ENCODE peak calls at places on chromosome 7, in six cellular contexts. One of them, this sample, is unnamed.

GRCh38 chr7:106462914-106463482 is 178.2 kb upstream of the NAMPT start:
- DNase-seq in transverse colon: no peak
- DNase-seq in A549: no peak
- DNase-seq in vagina: no peak
- DNase-seq in breast epithelium: no peak
- DNase-seq in erythroblast: no peak
- DNase-seq in this sample: no peak

GRCh38 chr7:20440472-20441105 is 109.9 kb downstream of the ITGB8 start:
- DNase-seq in A549: peak
- DNase-seq in transverse colon: peak
- DNase-seq in erythroblast: peak
- DNase-seq in vagina: no peak
- DNase-seq in breast epithelium: no peak
- DNase-seq in this sample: no peak

GRCh38 chr7:21028186-21028989 is 241.7 kb upstream of the SP8 start:
- DNase-seq in A549: no peak
- DNase-seq in breast epithelium: no peak
- DNase-seq in vagina: no peak
- DNase-seq in transverse colon: peak
- DNase-seq in erythroblast: no peak
- DNase-seq in this sample: no peak

GRCh38 chr7:49883933-49884332 is 110.5 kb downstream of the VWC2 start:
- DNase-seq in breast epithelium: no peak
- DNase-seq in transverse colon: no peak
- DNase-seq in A549: no peak
- DNase-seq in vagina: no peak
- DNase-seq in erythroblast: no peak
- DNase-seq in this sample: no peak

GRCh38 chr7:29884399-29885272 is 78.3 kb downstream of the WIPF3 start:
- DNase-seq in breast epithelium: peak
- DNase-seq in erythroblast: no peak
- DNase-seq in transverse colon: peak
- DNase-seq in vagina: no peak
- DNase-seq in A549: no peak
- DNase-seq in this sample: no peak

GRCh38 chr7:80244206-80244956 is 109.8 kb downstream of the GNAI1 start:
- DNase-seq in transverse colon: no peak
- DNase-seq in A549: no peak
- DNase-seq in vagina: no peak
- DNase-seq in erythroblast: no peak
- DNase-seq in breast epithelium: no peak
- DNase-seq in this sample: no peak

GRCh38 chr7:69597278-69598076 is 798 bp upstream of the AUTS2 start:
- DNase-seq in erythroblast: peak
- DNase-seq in transverse colon: no peak
- DNase-seq in vagina: no peak
- DNase-seq in A549: peak
- DNase-seq in breast epithelium: peak
- DNase-seq in this sample: peak

GRCh38 chr7:55438085-55438764 is 73.1 kb downstream of the LANCL2 start:
- DNase-seq in erythroblast: no peak
- DNase-seq in breast epithelium: no peak
- DNase-seq in vagina: no peak
- DNase-seq in transverse colon: no peak
- DNase-seq in A549: no peak
- DNase-seq in this sample: no peak

GRCh38 chr7:123961731-123962130 is 36.7 kb downstream of the SPAM1 start:
- DNase-seq in breast epithelium: no peak
- DNase-seq in transverse colon: no peak
- DNase-seq in erythroblast: no peak
- DNase-seq in A549: no peak
- DNase-seq in vagina: no peak
- DNase-seq in this sample: no peak

GRCh38 chr7:128031901-128032604 is 816 bp upstream of the LRRC4 start:
- DNase-seq in A549: no peak
- DNase-seq in vagina: no peak
- DNase-seq in breast epithelium: no peak
- DNase-seq in transverse colon: peak
- DNase-seq in erythroblast: peak
- DNase-seq in this sample: no peak

GRCh38 chr7:106031271-106032029 is 68.4 kb downstream of the CDHR3 start:
- DNase-seq in transverse colon: no peak
- DNase-seq in erythroblast: no peak
- DNase-seq in breast epithelium: no peak
- DNase-seq in A549: no peak
- DNase-seq in vagina: no peak
- DNase-seq in this sample: no peak

DNA sequence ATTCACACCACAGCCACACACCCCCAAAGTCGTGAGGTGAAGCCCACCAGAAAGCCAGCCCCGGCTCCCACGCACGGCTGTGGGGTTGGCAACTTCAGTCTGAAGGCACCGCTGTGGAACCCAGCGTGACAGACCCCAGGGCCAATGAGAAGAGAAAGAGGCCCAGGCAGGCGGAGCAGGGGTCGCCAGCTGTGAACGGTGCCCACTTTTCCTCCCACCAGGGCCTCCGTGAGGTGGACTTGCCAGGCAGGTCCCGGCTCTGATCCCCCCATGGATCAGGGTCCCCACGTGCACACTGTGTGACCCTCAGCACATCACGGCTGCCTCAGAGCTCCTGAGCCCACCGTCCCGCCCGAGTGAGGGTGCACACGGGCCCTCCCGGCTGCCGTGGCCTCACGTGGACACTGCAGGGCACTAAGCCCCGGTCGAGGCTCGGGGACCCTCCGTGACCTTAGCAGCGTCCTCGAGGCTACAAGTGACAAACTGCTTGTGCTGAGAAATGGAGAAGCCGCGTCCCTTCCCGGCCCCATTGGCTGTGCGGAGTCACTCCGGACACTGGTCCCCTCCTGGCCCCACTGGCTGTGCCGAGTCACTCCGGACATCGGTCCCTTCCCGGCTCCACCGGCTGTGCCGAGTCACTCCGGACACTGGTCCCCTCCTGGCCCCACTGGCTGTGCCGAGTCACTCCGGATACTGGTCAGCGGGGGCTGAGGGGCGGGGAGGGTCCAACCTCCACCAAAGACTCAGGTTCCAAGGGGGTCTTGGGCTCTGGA is 72.4 kb upstream of the PDGFA start:
- DNase-seq in transverse colon: no peak
- DNase-seq in erythroblast: no peak
- DNase-seq in vagina: no peak
- DNase-seq in breast epithelium: no peak
- DNase-seq in A549: no peak
- DNase-seq in this sample: no peak
- TF ChIP-seq POLR2A in transverse colon: no peak
- TF ChIP-seq POLR2A in erythroblast: no peak
- TF ChIP-seq POLR2A in vagina: no peak
- TF ChIP-seq POLR2A in breast epithelium: no peak
- TF ChIP-seq POLR2A in A549: no peak
- TF ChIP-seq POLR2A in this sample: no peak

GRCh38 chr7:101164071-101164840 is 1.1 kb downstream of the VGF start:
- DNase-seq in transverse colon: no peak
- DNase-seq in vagina: no peak
- DNase-seq in A549: no peak
- DNase-seq in breast epithelium: no peak
- DNase-seq in erythroblast: peak
- DNase-seq in this sample: no peak

GRCh38 chr7:101161692-101162461 is 3.5 kb downstream of the VGF start:
- DNase-seq in breast epithelium: no peak
- DNase-seq in transverse colon: no peak
- DNase-seq in vagina: no peak
- DNase-seq in erythroblast: no peak
- DNase-seq in A549: no peak
- DNase-seq in this sample: no peak

GRCh38 chr7:101160917-101161316 is 4.5 kb downstream of the VGF start:
- DNase-seq in A549: no peak
- DNase-seq in breast epithelium: no peak
- DNase-seq in transverse colon: no peak
- DNase-seq in vagina: no peak
- DNase-seq in erythroblast: no peak
- DNase-seq in this sample: no peak

GRCh38 chr7:101163281-101164070 is 1.9 kb downstream of the VGF start:
- DNase-seq in erythroblast: peak
- DNase-seq in A549: no peak
- DNase-seq in transverse colon: no peak
- DNase-seq in breast epithelium: no peak
- DNase-seq in vagina: no peak
- DNase-seq in this sample: no peak

GRCh38 chr7:101162551-101163280 is 2.7 kb downstream of the VGF start:
- DNase-seq in A549: no peak
- DNase-seq in transverse colon: peak
- DNase-seq in vagina: no peak
- DNase-seq in erythroblast: peak
- DNase-seq in breast epithelium: no peak
- DNase-seq in this sample: peak
- TF ChIP-seq POLR2A in A549: no peak
- TF ChIP-seq POLR2A in transverse colon: no peak
- TF ChIP-seq POLR2A in vagina: no peak
- TF ChIP-seq POLR2A in erythroblast: no peak
- TF ChIP-seq POLR2A in breast epithelium: no peak
- TF ChIP-seq POLR2A in this sample: peak

GRCh38 chr7:28509256-28510021 is 97.1 kb downstream of the CREB5 start:
- DNase-seq in erythroblast: no peak
- DNase-seq in A549: no peak
- DNase-seq in breast epithelium: peak
- DNase-seq in transverse colon: no peak
- DNase-seq in vagina: no peak
- DNase-seq in this sample: no peak
- TF ChIP-seq POLR2A in erythroblast: no peak
- TF ChIP-seq POLR2A in A549: no peak
- TF ChIP-seq POLR2A in breast epithelium: no peak
- TF ChIP-seq POLR2A in transverse colon: no peak
- TF ChIP-seq POLR2A in vagina: no peak
- TF ChIP-seq POLR2A in this sample: no peak

GRCh38 chr7:38858281-38858884 is 50.6 kb downstream of the VPS41 start:
- DNase-seq in A549: no peak
- DNase-seq in erythroblast: no peak
- DNase-seq in breast epithelium: no peak
- DNase-seq in vagina: no peak
- DNase-seq in transverse colon: no peak
- DNase-seq in this sample: no peak

GRCh38 chr7:38862666-38863065 is 46.3 kb downstream of the VPS41 start:
- DNase-seq in vagina: no peak
- DNase-seq in transverse colon: no peak
- DNase-seq in breast epithelium: no peak
- DNase-seq in erythroblast: no peak
- DNase-seq in A549: no peak
- DNase-seq in this sample: no peak

DNA sequence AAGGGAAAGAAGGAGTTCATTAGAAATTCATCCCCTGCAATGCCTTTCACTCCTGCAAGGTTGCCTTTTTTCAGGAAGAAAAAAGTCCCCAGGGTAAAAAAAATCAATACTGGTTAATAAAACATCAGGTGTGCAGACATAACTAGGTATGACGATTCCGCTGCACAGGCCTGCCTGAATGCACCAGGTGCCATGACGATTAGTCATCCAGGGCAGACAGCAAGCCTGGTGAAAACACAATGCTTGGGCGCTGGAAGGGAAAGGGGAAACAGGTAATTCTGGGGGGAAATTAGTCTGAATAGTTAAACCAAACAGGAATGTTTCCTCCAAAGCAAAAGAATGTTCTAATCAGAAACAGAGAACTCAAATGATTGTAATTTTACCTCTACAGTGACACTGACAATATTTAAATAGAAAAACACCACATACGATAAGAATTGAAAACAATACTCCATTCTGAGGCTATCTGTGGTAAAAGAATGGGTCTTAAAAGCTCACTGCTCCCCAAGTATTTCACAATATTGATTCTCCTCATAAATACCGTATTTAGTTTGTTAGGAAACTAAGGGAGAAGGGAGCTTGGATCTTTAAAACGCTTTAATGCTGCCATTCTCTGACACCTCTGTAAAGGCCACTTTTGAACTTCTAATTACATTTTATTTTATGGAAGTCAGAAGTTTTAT is 45.2 kb downstream of the VPS41 start:
- DNase-seq in breast epithelium: no peak
- DNase-seq in erythroblast: no peak
- DNase-seq in A549: no peak
- DNase-seq in transverse colon: no peak
- DNase-seq in vagina: no peak
- DNase-seq in this sample: no peak
- TF ChIP-seq POLR2A in breast epithelium: no peak
- TF ChIP-seq POLR2A in erythroblast: no peak
- TF ChIP-seq POLR2A in A549: no peak
- TF ChIP-seq POLR2A in transverse colon: no peak
- TF ChIP-seq POLR2A in vagina: no peak
- TF ChIP-seq POLR2A in this sample: no peak

DNA sequence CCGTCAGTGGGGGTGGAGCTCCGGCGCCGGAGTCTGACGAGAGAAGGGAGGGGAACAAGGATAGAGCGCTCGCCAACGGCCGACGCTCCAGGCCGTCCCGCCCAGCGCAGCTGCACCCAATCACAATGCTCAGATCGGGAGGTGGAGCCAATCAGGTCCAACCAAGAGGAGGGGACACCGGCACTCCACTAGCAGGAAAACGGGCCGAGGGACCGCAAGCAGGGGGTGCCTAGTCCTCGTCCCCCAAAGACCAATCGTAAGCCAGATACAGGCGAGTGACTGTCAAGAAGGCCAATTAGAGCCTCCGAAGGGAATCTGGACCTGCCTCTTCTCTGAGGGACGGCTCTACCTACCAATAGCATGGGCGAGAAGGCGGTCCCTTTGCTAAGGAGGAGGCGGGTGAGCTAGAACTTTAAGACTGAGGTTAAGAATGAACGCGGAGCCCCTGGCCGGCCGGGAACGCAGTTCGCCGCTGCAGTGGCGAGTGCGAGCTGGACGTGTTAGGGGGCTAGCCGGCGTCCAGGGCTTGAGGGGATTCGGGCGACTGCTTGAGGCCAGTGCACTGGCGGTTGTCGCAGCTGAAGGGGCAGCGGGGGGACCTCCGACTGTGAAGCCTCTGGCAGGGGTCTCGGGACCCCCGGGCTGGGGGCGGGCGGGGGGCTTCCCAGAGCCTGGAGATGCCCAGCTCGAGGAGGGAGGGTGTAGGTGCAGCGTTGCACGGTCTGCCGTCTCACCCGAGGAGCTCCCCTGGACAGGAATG is at the start of gene FBXO24:
- DNase-seq in vagina: peak
- DNase-seq in A549: peak
- DNase-seq in erythroblast: peak
- DNase-seq in breast epithelium: peak
- DNase-seq in transverse colon: peak
- DNase-seq in this sample: peak
- TF ChIP-seq POLR2A in vagina: peak
- TF ChIP-seq POLR2A in A549: peak
- TF ChIP-seq POLR2A in erythroblast: peak
- TF ChIP-seq POLR2A in breast epithelium: no peak
- TF ChIP-seq POLR2A in transverse colon: no peak
- TF ChIP-seq POLR2A in this sample: peak